ENCODE peak calls at places on chromosomes 3 and 15, in five cellular contexts. Y, C, V, P and H are unnamed samples.

GRCh38 chr15:94400521-94401290 is 169.3 kb downstream of the MCTP2 start:
- DNase-seq in Y (no peak), C (no peak), V (no peak), P (no peak), H (no peak)

GRCh38 chr3:142947799-142948575 is 15.5 kb downstream of the PAQR9 start:
- DNase-seq in V (no peak), P (peak), Y (no peak), C (no peak), H (no peak)

GRCh38 chr3:19226516-19226915 is 78.2 kb downstream of the KCNH8 start:
- DNase-seq in V (no peak), Y (no peak), P (no peak), C (no peak), H (no peak)

GRCh38 chr3:45164056-45164455 is 17.9 kb upstream of the CDCP1 start:
- DNase-seq in C (no peak), P (no peak), Y (no peak), V (no peak), H (no peak)

GRCh38 chr3:45078910-45079522 is 52.9 kb downstream of the CLEC3B start:
- DNase-seq in Y (no peak), C (no peak), V (no peak), P (peak), H (no peak)

GRCh38 chr3:171829841-171830559 is 13.1 kb upstream of the TMEM212 start:
- DNase-seq in C (peak), V (no peak), Y (peak), P (peak), H (no peak)

GRCh38 chr3:192911293-192911692 is 6.4 kb downstream of the MB21D2 start:
- DNase-seq in C (no peak), V (no peak), Y (no peak), P (no peak), H (no peak)

GRCh38 chr3:107236661-107237375 is 140.4 kb upstream of the CCDC54 start:
- DNase-seq in Y (no peak), V (no peak), C (no peak), P (peak), H (no peak)

GRCh38 chr3:75242012-75242411 is 422.1 kb upstream of the FRG2C start:
- DNase-seq in P (no peak), C (no peak), V (no peak), Y (no peak), H (no peak)

GRCh38 chr15:100879461-100880138 is at the start of gene ALDH1A3:
- DNase-seq in P (peak), C (peak), Y (no peak), V (no peak), H (no peak)

GRCh38 chr3:144466114-144466513 is 494.5 kb downstream of the DIPK2A start:
- DNase-seq in Y (no peak), P (no peak), V (no peak), C (no peak), H (no peak)

GRCh38 chr3:73523661-73524060 is 101.1 kb downstream of the PDZRN3 start:
- DNase-seq in V (no peak), C (no peak), P (no peak), Y (no peak), H (no peak)

GRCh38 chr3:101635954-101636798 is 40.8 kb downstream of the ZBTB11 start:
- DNase-seq in P (peak), Y (peak), C (peak), V (no peak), H (no peak)

GRCh38 chr3:125257563-125257962 is 45.0 kb upstream of the SLC12A8 start:
- DNase-seq in C (no peak), V (no peak), P (no peak), Y (no peak), H (no peak)

GRCh38 chr3:151686257-151686656 is 47.5 kb upstream of the AADACL2 start:
- DNase-seq in Y (no peak), C (no peak), P (no peak), V (no peak), H (no peak)

GRCh38 chr3:98021821-98022220 is 13.3 kb downstream of the GABRR3 start:
- DNase-seq in C (no peak), Y (no peak), P (peak), V (no peak), H (no peak)

GRCh38 chr15:74653426-74654082 is 37.9 kb downstream of the CLK3 start:
- DNase-seq in P (peak), C (no peak), V (no peak), Y (no peak), H (no peak)

GRCh38 chr15:85689729-85690128 is 105.0 kb downstream of the KLHL25 start:
- DNase-seq in V (no peak), C (no peak), P (no peak), Y (no peak), H (no peak)

GRCh38 chr15:91132079-91132478 is 32.0 kb downstream of the SV2B start:
- DNase-seq in Y (no peak), V (no peak), P (no peak), C (no peak), H (no peak)

GRCh38 chr15:91061997-91062396 is 38.1 kb upstream of the SV2B start:
- DNase-seq in V (no peak), C (no peak), P (no peak), Y (no peak), H (no peak)

GRCh38 chr3:165667676-165668075 is 169.5 kb downstream of the BCHE start:
- DNase-seq in V (no peak), C (no peak), Y (no peak), P (no peak), H (no peak)

GRCh38 chr3:99172736-99173657 is 271.5 kb upstream of the DCBLD2 start:
- DNase-seq in C (peak), Y (peak), P (peak), V (no peak), H (peak)

GRCh38 chr3:43210049-43211027 is 76.0 kb upstream of the SNRK start:
- DNase-seq in P (no peak), V (no peak), C (no peak), Y (no peak), H (no peak)

GRCh38 chr3:52090131-52090548 is 33.8 kb upstream of the DUSP7 start:
- DNase-seq in C (no peak), V (no peak), P (peak), Y (no peak), H (peak)

GRCh38 chr3:52769786-52770445 is 824 bp downstream of the NEK4 start:
- DNase-seq in V (no peak), Y (no peak), P (peak), C (no peak), H (no peak)

GRCh38 chr3:98655666-98656065 is 62.3 kb upstream of the CPOX start:
- DNase-seq in C (no peak), V (no peak), Y (no peak), P (peak), H (no peak)

GRCh38 chr3:194196876-194197275 is 60.9 kb downstream of the HES1 start:
- DNase-seq in V (no peak), Y (no peak), P (no peak), C (no peak), H (no peak)

GRCh38 chr3:55704521-55704920 is 217.4 kb upstream of the WNT5A start:
- DNase-seq in V (no peak), P (peak), Y (no peak), C (no peak), H (no peak)

GRCh38 chr3:102258666-102259227 is 176.1 kb upstream of the ZPLD1 start:
- DNase-seq in Y (no peak), V (no peak), C (no peak), P (no peak), H (no peak)

GRCh38 chr3:908839-909238 is 184.0 kb upstream of the CNTN6 start:
- DNase-seq in P (no peak), C (peak), Y (no peak), V (no peak), H (no peak)

GRCh38 chr3:184676927-184677326 is 34.9 kb downstream of the MAGEF1 start:
- DNase-seq in P (no peak), V (no peak), C (no peak), Y (no peak), H (no peak)

GRCh38 chr3:160454995-160455394 is 5.4 kb upstream of the TRIM59 start:
- DNase-seq in C (no peak), Y (no peak), P (no peak), V (no peak), H (no peak)

GRCh38 chr3:11495948-11496557 is 147.7 kb downstream of the VGLL4 start:
- DNase-seq in P (no peak), V (no peak), Y (no peak), C (peak), H (no peak)

GRCh38 chr15:22224241-22224671 is 143.9 kb downstream of the OR4M2 start:
- DNase-seq in C (peak), P (no peak), Y (no peak), V (no peak), H (no peak)

GRCh38 chr15:32706704-32707103 is 11.1 kb upstream of the GREM1 start:
- DNase-seq in Y (no peak), C (no peak), P (no peak), V (no peak), H (no peak)

GRCh38 chr15:69974321-69974720 is 123.4 kb downstream of the TLE3 start:
- DNase-seq in V (no peak), P (no peak), Y (no peak), C (no peak), H (no peak)